ENCODE peak calls at places on chromosomes 13 and 19, in eight cellular contexts. L is thoracic aorta, P is mesendoderm, I is breast epithelium, H is MV-4-11, Q is naive B cell, V is A549, T is WERI-Rb-1. F is an unnamed sample.

GRCh38 chr13:48646791-48647190 is 6.9 kb upstream of the CYSLTR2 start:
- DNase-seq in L (no peak), P (no peak), I (no peak), H (no peak), Q (no peak), V (no peak), T (no peak), F (no peak)

GRCh38 chr19:36169084-36169760 is 17.0 kb upstream of the COX7A1 start:
- DNase-seq in L (no peak), P (no peak), I (no peak), H (no peak), Q (no peak), V (no peak), T (peak), F (no peak)

GRCh38 chr19:51793994-51794393 is 963 bp upstream of the FPR3 start:
- DNase-seq in L (no peak), P (no peak), I (no peak), H (no peak), Q (no peak), V (no peak), T (no peak), F (no peak)

GRCh38 chr13:20525144-20525600 is 485 bp downstream of the CRYL1 start:
- DNase-seq in L (no peak), P (peak), I (no peak), H (no peak), Q (no peak), V (no peak), T (peak), F (peak)

GRCh38 chr13:32299893-32300292 is 15.3 kb downstream of the ZAR1L start:
- DNase-seq in L (no peak), P (peak), I (no peak), H (no peak), Q (no peak), V (no peak), T (no peak), F (no peak)

GRCh38 chr19:752652-753517 is 2.0 kb downstream of the MISP start:
- DNase-seq in L (no peak), P (no peak), I (no peak), H (peak), Q (no peak), V (peak), T (no peak), F (no peak)

GRCh38 chr13:31442605-31443004 is 242.8 kb downstream of the B3GLCT start:
- DNase-seq in L (no peak), P (no peak), I (no peak), H (no peak), Q (no peak), V (no peak), T (no peak), F (no peak)

GRCh38 chr19:11463391-11463790 is 17.5 kb downstream of the ELAVL3 start:
- DNase-seq in L (no peak), P (no peak), I (no peak), H (no peak), Q (no peak), V (no peak), T (peak), F (no peak)

GRCh38 chr19:47020992-47021496 is 1.4 kb downstream of the NPAS1 start:
- DNase-seq in L (no peak), P (peak), I (no peak), H (no peak), Q (no peak), V (peak), T (no peak), F (no peak)

GRCh38 chr13:48402325-48402962 is 10.5 kb downstream of the LPAR6 start:
- DNase-seq in L (no peak), P (no peak), I (no peak), H (no peak), Q (no peak), V (no peak), T (no peak), F (no peak)

GRCh38 chr19:49684251-49684982 is 5.0 kb upstream of the ADM5 start:
- DNase-seq in L (no peak), P (peak), I (no peak), H (peak), Q (no peak), V (peak), T (no peak), F (no peak)

GRCh38 chr13:44276061-44276460 is 97.6 kb upstream of the SERP2 start:
- DNase-seq in L (no peak), P (peak), I (no peak), H (no peak), Q (peak), V (no peak), T (no peak), F (no peak)

GRCh38 chr19:13099073-13099999 is 3.3 kb downstream of the LYL1 start:
- DNase-seq in L (no peak), P (peak), I (no peak), H (peak), Q (peak), V (no peak), T (no peak), F (no peak)

GRCh38 chr19:17041994-17042393 is 15.4 kb upstream of the CPAMD8 start:
- DNase-seq in L (no peak), P (no peak), I (no peak), H (no peak), Q (no peak), V (no peak), T (no peak), F (no peak)

GRCh38 chr19:1471514-1472107 is 7.4 kb downstream of the C19orf25 start:
- DNase-seq in L (no peak), P (no peak), I (no peak), H (peak), Q (no peak), V (no peak), T (no peak), F (peak)

GRCh38 chr19:39082745-39083598 is 1.2 kb upstream of the ACP7 start:
- DNase-seq in L (no peak), P (no peak), I (no peak), H (no peak), Q (no peak), V (no peak), T (no peak), F (peak)

F was measured in hippocampal formation.